ENCODE peak calls at places on chromosomes 12 and 14, in five cellular contexts. I is stomach, E is adipocyte, X is ovary, S is right cardiac atrium. F is an unnamed sample. For H3K9me3, the result is how much of the 10 kb centered on the place peaks cover.

GRCh38 chr12:110102255-110102654 is 21.9 kb upstream of the IFT81 start:
- DNase-seq in I (no peak), E (peak), X (no peak), S (no peak), F (peak)

GRCh38 chr12:52428121-52428520 is 6.0 kb downstream of the KRT75 start:
- DNase-seq in I (no peak), E (no peak), X (no peak), S (no peak), F (no peak)

GRCh38 chr14:65915125-65915524 is 502.6 kb downstream of the FUT8 start:
- DNase-seq in I (no peak), E (no peak), X (no peak), S (no peak), F (no peak)

GRCh38 chr14:24145219-24145618 is 1.2 kb downstream of the PSME2 start:
- DNase-seq in I (no peak), E (no peak), X (no peak), S (no peak), F (no peak)

GRCh38 chr14:101235042-101235871 is 326.0 kb upstream of the DIO3 start:
- DNase-seq in I (peak), E (peak), X (no peak), S (peak), F (peak)

GRCh38 chr12:104846056-104846762 is 111.9 kb downstream of the SLC41A2 start:
- DNase-seq in I (no peak), E (peak), X (no peak), S (no peak), F (no peak)

GRCh38 chr12:1993871-1994371 is 10.3 kb downstream of the DCP1B start:
- DNase-seq in I (no peak), E (peak), X (no peak), S (no peak), F (peak)

GRCh38 chr14:72607386-72608125 is 286.3 kb downstream of the DPF3 start:
- DNase-seq in I (no peak), E (peak), X (no peak), S (no peak), F (peak)

GRCh38 chr12:109212460-109213115 is 96.2 kb downstream of the ACACB start:
- DNase-seq in I (no peak), E (no peak), X (no peak), S (no peak), F (no peak)

DNA sequence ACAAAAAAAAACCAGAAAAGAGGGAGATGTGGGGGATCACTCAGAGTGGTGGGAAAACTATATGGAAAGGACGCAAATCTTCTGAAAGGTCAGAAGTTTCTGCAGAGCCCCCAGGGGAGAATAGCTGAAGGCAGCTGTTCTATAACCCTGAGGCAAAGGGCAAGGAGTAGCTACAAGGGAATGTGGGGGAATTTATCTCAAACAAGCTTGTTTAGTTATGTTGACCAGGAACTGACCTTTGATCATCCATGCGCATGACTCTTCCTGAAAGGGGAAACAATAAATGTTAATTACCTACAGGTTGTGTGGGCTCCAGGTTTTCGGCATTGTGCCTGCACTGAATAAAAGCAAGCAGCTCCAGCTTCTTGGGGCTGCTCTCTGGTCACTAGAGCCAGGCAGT is 968.5 kb downstream of the AACS start:
- DNase-seq in I (no peak), E (no peak), X (no peak), S (no peak), F (peak)
- H3K9me3 ChIP-seq in I (under half), E (under half), X (under half), S (under half), F (under half)

GRCh38 chr14:76948976-76949375 is 79.5 kb downstream of the IRF2BPL start:
- DNase-seq in I (no peak), E (no peak), X (no peak), S (no peak), F (no peak)

GRCh38 chr14:76947838-76948184 is 80.7 kb downstream of the IRF2BPL start:
- DNase-seq in I (no peak), E (no peak), X (no peak), S (no peak), F (no peak)

GRCh38 chr14:76946753-76947077 is 81.8 kb downstream of the IRF2BPL start:
- DNase-seq in I (no peak), E (no peak), X (no peak), S (no peak), F (no peak)

GRCh38 chr14:76947078-76947837 is 81.2 kb downstream of the IRF2BPL start:
- DNase-seq in I (peak), E (peak), X (peak), S (peak), F (peak)

DNA sequence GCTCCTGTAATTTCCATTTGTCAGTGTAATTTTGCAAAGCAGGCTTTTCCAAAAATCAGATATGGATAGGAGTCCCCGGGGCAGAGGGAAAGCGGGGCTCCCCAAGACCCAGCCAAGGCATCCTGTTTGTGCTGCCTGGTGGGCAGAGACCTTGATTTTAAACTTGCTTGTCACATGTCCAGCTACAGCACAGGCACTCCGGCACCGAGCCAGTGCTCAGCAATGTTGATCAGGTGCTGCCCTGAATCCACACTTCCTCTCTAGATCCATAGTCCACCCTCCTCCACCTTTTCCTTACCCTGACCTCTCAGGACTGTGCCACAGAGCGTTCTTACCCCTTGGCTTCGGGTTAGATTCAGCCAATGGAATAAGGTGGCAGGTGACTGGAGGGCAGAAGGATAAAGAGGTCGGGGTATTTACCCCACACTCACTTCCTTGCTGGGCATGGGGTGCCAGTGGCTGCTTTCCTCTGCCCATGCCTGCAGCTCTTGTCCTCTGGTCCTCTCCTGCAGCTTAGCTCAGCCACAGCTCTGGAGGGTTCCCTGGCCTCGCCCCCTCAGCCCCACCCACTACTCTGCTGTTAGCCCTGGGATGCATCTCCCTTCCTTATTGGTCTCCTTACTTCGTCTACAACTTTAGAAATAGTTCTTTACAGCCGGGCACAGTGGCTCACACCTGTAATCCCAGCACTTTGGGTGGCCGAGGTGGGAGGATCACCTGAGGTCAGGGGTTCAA is 80.1 kb downstream of the IRF2BPL start:
- DNase-seq in I (peak), E (no peak), X (no peak), S (no peak), F (peak)
- H3K4me3 ChIP-seq in I (no peak), E (no peak), X (no peak), S (no peak), F (no peak)

GRCh38 chr12:67355428-67356385 is 86.5 kb downstream of the CAND1 start:
- DNase-seq in I (no peak), E (peak), X (peak), S (no peak), F (no peak)

GRCh38 chr12:67357726-67358125 is 88.6 kb downstream of the CAND1 start:
- DNase-seq in I (no peak), E (no peak), X (no peak), S (no peak), F (no peak)

GRCh38 chr12:67362526-67362925 is 93.4 kb downstream of the CAND1 start:
- DNase-seq in I (no peak), E (no peak), X (no peak), S (no peak), F (no peak)

GRCh38 chr12:67356400-67356799 is 87.2 kb downstream of the CAND1 start:
- DNase-seq in I (no peak), E (no peak), X (no peak), S (no peak), F (no peak)

GRCh38 chr12:67358686-67359374 is 89.7 kb downstream of the CAND1 start:
- DNase-seq in I (no peak), E (peak), X (no peak), S (no peak), F (no peak)
- H3K9me3 ChIP-seq in I (under half), E (under half), X (under half), S (under half), F (under half)

GRCh38 chr14:22974530-22975313 is 7.6 kb downstream of the AJUBA start:
- DNase-seq in I (no peak), E (no peak), X (no peak), S (no peak), F (no peak)

GRCh38 chr14:22977434-22977683 is 5.0 kb downstream of the AJUBA start:
- DNase-seq in I (no peak), E (no peak), X (no peak), S (no peak), F (no peak)

GRCh38 chr14:22977684-22978486 is 4.5 kb downstream of the AJUBA start:
- DNase-seq in I (peak), E (peak), X (peak), S (peak), F (peak)

GRCh38 chr14:22978487-22978837 is 3.9 kb downstream of the AJUBA start:
- DNase-seq in I (no peak), E (no peak), X (no peak), S (no peak), F (no peak)

DNA sequence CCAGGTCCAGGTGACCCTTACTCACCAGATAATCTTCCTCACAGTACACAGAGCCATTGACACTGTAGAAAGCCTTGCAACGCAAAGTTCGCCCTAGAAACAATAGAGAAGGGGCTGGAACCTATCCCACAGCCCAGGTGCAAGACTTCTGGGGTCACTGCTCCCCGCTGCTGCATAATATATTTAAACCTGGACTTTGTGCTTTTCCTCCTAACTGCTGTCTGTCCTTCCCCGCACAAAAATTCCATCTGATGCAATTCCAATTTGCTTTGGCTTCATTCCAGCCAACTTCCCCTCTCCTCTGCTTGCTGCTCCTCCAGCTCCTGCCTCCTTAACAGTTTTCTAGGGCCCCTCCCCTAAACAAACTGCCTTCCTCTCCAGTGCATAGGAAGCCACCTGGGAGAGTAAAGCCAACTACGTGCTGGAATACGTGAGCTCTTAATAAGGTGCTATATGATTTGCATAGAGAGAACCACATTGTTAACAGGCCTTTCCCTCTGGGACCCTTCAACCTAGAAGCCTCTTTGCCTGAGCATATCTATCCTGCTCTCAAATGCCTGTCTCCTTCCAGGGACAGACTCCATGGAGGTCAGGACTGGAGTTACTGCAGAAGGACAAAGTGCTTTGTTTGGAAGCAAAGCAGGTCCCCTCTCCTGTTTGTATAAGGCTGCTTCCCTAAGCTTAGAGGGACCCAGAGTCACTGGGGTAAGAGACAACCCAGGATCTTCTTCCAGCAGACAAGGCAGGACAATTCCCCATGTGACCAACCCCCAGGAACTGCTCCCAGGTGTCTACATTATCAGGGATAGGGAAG is 5.5 kb downstream of the AJUBA start:
- DNase-seq in I (peak), E (peak), X (no peak), S (no peak), F (peak)
- H3K4me3 ChIP-seq in I (no peak), E (no peak), X (no peak), S (no peak), F (no peak)

DNA sequence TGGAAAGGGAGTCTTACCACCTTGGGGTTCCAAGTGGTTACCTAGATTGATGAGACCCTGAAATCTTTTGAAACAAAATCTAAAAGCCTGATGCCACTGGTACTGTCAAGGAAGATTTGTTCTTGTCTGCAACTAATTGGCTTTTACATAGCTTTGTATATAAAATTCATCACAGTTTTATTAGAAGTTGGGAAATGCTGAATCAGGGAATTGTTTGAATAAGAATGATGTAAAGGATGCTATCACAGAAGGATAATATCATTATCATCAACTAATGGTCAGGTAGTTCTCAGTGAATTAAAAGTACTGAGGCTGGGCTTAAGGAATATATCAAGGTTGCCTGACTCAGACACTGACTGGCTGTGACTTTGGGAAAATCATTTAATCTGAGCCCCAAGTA is 248.3 kb upstream of the STXBP6 start:
- DNase-seq in I (no peak), E (no peak), X (no peak), S (no peak), F (no peak)
- H3K9me3 ChIP-seq in I (under half), E (under half), X (under half), S (under half), F (under half)

DNA sequence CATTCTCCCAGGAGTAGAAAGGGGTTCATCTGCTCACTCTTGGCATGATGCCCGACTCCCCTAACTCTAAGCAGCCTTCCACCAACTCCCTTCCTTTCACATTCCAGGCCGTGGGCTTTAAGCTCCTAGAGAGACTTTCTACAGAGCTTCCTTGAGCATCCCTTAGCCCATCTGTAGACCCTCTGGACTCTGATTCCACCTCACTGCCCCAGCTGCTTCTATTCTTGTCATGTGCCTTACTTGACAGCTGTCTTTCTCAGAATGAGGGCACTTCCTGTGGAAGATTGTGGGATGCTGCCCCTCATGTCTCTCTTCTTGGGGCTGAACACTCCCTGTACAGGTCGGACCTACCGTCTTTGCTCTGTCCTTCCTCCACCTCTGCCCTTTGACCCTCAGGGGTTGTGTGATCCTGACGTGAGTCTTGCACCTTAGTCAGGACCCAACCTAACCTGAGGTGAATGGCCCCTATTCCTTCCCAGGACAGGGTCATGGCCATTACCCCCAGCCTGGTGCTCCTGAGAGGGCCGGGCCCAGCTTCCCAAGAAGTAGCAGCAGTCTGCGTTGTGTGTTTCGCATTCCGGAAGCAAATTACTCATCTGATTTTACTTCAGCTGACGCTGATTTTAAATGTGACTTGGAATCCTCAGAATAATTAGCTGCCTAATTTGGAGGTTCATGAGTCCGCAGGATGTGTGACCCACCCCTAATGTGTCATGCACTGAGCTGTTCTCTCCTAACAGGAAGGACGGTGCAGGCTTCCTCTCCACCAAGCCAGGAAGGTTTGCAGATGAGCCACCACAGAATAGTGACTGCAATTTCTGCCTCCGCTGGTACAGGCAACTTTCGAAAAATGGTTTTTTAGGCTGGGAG is 2.7 kb upstream of the GALNT6 start:
- DNase-seq in I (no peak), E (peak), X (no peak), S (no peak), F (no peak)
- H3K4me3 ChIP-seq in I (no peak), E (no peak), X (no peak), S (no peak), F (no peak)